ENCODE peak calls at places on chromosomes 11 and 22, in seven cellular contexts. S, P, R, E, F, H and Y are unnamed samples.

GRCh38 chr22:46089426-46090041 is 60.8 kb upstream of the PPARA start:
- DNase-seq in F (peak; percentile 65), H (peak; percentile 23), R (no peak), P (no peak), E (no peak), S (no peak), Y (no peak)

GRCh38 chr22:36948273-36949055 is 35.0 kb downstream of the CSF2RB start:
- DNase-seq in P (no peak), S (no peak), R (no peak), H (no peak), F (no peak), E (no peak), Y (peak; percentile 7)

GRCh38 chr22:45302047-45302446 is 7.7 kb upstream of the FAM118A start:
- DNase-seq in R (no peak), E (no peak), F (no peak), P (no peak), H (no peak), S (no peak), Y (peak; percentile 72)

GRCh38 chr22:45612940-45613339 is 58.7 kb upstream of the ATXN10 start:
- DNase-seq in S (no peak), F (no peak), E (no peak), R (no peak), P (no peak), H (no peak), Y (no peak)

GRCh38 chr11:58292017-58292416 is 24.0 kb upstream of the OR10W1 start:
- DNase-seq in R (no peak), P (no peak), F (no peak), S (no peak), E (no peak), H (no peak), Y (no peak)

GRCh38 chr11:13970986-13971385 is 8.5 kb downstream of the SPON1 start:
- DNase-seq in E (no peak), S (no peak), R (peak; percentile 57), H (no peak), F (no peak), P (no peak), Y (peak; percentile 57)

GRCh38 chr11:22920939-22921565 is 60.8 kb upstream of the CCDC179 start:
- DNase-seq in E (peak; percentile 7), S (no peak), F (no peak), P (peak; percentile 2), R (no peak), H (no peak), Y (peak; percentile 11)

GRCh38 chr22:39999144-39999757 is 4.5 kb downstream of the FAM83F start:
- DNase-seq in H (no peak), F (no peak), E (no peak), S (peak; percentile 43), R (no peak), P (peak; percentile 87), Y (no peak)

GRCh38 chr22:37184380-37184755 is 3.7 kb downstream of the C1QTNF6 start:
- DNase-seq in S (no peak), P (no peak), R (no peak), E (no peak), F (peak; percentile 56), H (no peak), Y (no peak)

GRCh38 chr11:121715395-121715794 is 262.6 kb upstream of the SORL1-AS1 start:
- DNase-seq in R (peak; percentile 88), E (no peak), P (no peak), S (no peak), H (no peak), F (no peak), Y (no peak)

GRCh38 chr11:11480951-11481350 is 127.9 kb upstream of the CSNK2A3 start:
- DNase-seq in S (no peak), F (no peak), P (no peak), H (no peak), E (no peak), R (no peak), Y (no peak)

GRCh38 chr11:77993902-77994301 is 566 bp downstream of the INTS4 start:
- DNase-seq in S (no peak), E (no peak), R (no peak), H (no peak), F (no peak), P (no peak), Y (no peak)

GRCh38 chr11:106459135-106459534 is 381.7 kb downstream of the AASDHPPT start:
- DNase-seq in H (no peak), S (no peak), F (no peak), E (no peak), R (no peak), P (no peak), Y (no peak)

GRCh38 chr11:2787816-2788750 is 88.3 kb upstream of the KCNQ1OT1 start:
- DNase-seq in F (peak; percentile 43), H (no peak), E (peak; percentile 6), P (no peak), R (peak; percentile 87), S (no peak), Y (peak; percentile 39)

GRCh38 chr22:40367342-40367741 is 3.1 kb upstream of the SGSM3 start:
- DNase-seq in E (no peak), H (no peak), S (no peak), P (no peak), F (no peak), R (no peak), Y (no peak)

GRCh38 chr11:61817471-61818202 is 834 bp upstream of the FADS1 start:
- DNase-seq in P (no peak), R (no peak), H (no peak), S (no peak), F (no peak), E (no peak), Y (no peak)
- H3K4me3 ChIP-seq in P (peak overlapping the region; percentile 64), R (peak overlapping the region; percentile 75), H (peak overlapping the region; percentile 64), S (peak overlapping the region; percentile 87), F (no peak overlapping the region), E (peak overlapping the region; percentile 77), Y (peak overlapping the region; percentile 59)

GRCh38 chr11:129377739-129378138 is 2.1 kb downstream of the BARX2 start:
- DNase-seq in P (no peak), F (no peak), H (no peak), S (no peak), R (no peak), E (no peak), Y (no peak)

GRCh38 chr11:129374993-129375721 is 491 bp upstream of the BARX2 start:
- DNase-seq in P (no peak), S (no peak), E (no peak), H (no peak), R (no peak), F (peak; percentile 86), Y (no peak)

GRCh38 chr11:129374081-129374992 is 1.3 kb upstream of the BARX2 start:
- DNase-seq in P (no peak), R (no peak), H (no peak), F (peak; percentile 59), S (no peak), E (no peak), Y (no peak)

GRCh38 chr11:129375731-129376657 is at the start of gene BARX2:
- DNase-seq in R (no peak), F (peak; percentile 84), S (no peak), E (no peak), H (no peak), P (no peak), Y (no peak)

GRCh38 chr11:129376658-129377341 is 1.2 kb downstream of the BARX2 start:
- DNase-seq in H (no peak), S (no peak), R (no peak), F (no peak), E (no peak), P (no peak), Y (no peak)
- H3K27me3 ChIP-seq in H (peaks cover 47% of the 10 kb centered on the region), S (peaks cover 80% of the 10 kb centered on the region), R (peaks cover 29% of the 10 kb centered on the region), F (no peaks in the 10 kb centered on the region), E (peaks cover 95% of the 10 kb centered on the region), P (peaks cover 46% of the 10 kb centered on the region), Y (peaks cover 32% of the 10 kb centered on the region)

GRCh38 chr11:1486054-1486825 is at the start of gene MOB2:
- DNase-seq in S (no peak), R (no peak), F (peak; percentile 84), P (no peak), E (peak; percentile 39), H (peak; percentile 56), Y (no peak)
- H3K4me3 ChIP-seq in S (peak within 1 kb of the TSS; percentile 41), R (peak within 1 kb of the TSS; percentile 49), F (no peak within 1 kb of the TSS), P (no peak within 1 kb of the TSS), E (peak within 1 kb of the TSS; percentile 43), H (peak within 1 kb of the TSS; percentile 33), Y (no peak within 1 kb of the TSS)

DNA sequence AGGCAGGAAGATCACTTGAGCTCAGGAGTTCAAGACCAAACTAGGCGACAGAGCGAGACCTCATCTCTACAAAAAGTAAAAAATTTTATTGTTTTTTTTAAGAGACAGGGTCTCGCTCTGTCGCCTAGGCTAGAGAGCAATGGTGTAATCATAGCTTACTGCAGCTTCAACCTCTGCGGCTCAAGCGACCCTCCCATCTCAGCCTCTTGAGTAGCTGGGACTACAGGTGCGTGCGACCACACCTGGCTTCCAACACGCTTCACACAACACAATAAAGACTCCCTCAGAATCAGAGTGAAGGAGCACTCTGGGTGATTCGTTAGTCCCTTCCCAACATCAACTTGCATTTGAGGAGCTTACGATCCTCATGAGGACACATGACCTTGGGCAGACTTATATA is 79.5 kb upstream of the APOA1 start:
- DNase-seq in E (no peak), H (no peak), S (no peak), P (no peak), F (no peak), R (no peak), Y (no peak)
- H3K27me3 ChIP-seq in E (no peaks in the 10 kb centered on the region), H (no peaks in the 10 kb centered on the region), S (no peaks in the 10 kb centered on the region), P (no peaks in the 10 kb centered on the region), F (no peaks in the 10 kb centered on the region), R (no peaks in the 10 kb centered on the region), Y (no peaks in the 10 kb centered on the region)

GRCh38 chr11:119417726-119418540 is 5.0 kb downstream of the THY1 start:
- DNase-seq in R (no peak), E (no peak), S (no peak), F (no peak), P (no peak), H (peak; percentile 39), Y (no peak)
- H3K4me3 ChIP-seq in R (no peak overlapping the region), E (no peak overlapping the region), S (no peak overlapping the region), F (no peak overlapping the region), P (no peak overlapping the region), H (no peak overlapping the region), Y (no peak overlapping the region)

GRCh38 chr11:64430570-64430969 is 71.6 kb downstream of the RPS6KA4 start:
- DNase-seq in E (no peak), F (peak; percentile 31), S (no peak), H (no peak), P (no peak), R (no peak), Y (no peak)

GRCh38 chr11:64429970-64430369 is 71.0 kb downstream of the RPS6KA4 start:
- DNase-seq in P (no peak), F (peak; percentile 23), H (no peak), R (no peak), E (no peak), S (no peak), Y (peak; percentile 54)

GRCh38 chr11:64428685-64429084 is 69.7 kb downstream of the RPS6KA4 start:
- DNase-seq in P (no peak), E (no peak), F (peak; percentile 5), S (no peak), R (no peak), H (no peak), Y (no peak)
- H3K27me3 ChIP-seq in P (peaks cover 65% of the 10 kb centered on the region), E (peaks cover 12% of the 10 kb centered on the region), F (no peaks in the 10 kb centered on the region), S (no peaks in the 10 kb centered on the region), R (no peaks in the 10 kb centered on the region), H (no peaks in the 10 kb centered on the region), Y (peaks cover 23% of the 10 kb centered on the region)

GRCh38 chr11:63841554-63841953 is 2.6 kb downstream of the MARK2 start:
- DNase-seq in P (no peak), E (peak; percentile 29), R (no peak), S (no peak), H (no peak), F (no peak), Y (peak; percentile 63)
- H3K4me3 ChIP-seq in P (no peak overlapping the region), E (peak overlapping the region; percentile 93), R (peak overlapping the region; percentile 89), S (peak overlapping the region; percentile 84), H (peak overlapping the region; percentile 97), F (no peak overlapping the region), Y (no peak overlapping the region)